ENCODE peak calls at places on chromosomes 13 and 19, in four cellular contexts. S, W, D and M are unnamed samples. For H3K4me1, the result is how much of the 10 kb centered on the place peaks cover.

GRCh38 chr19:460877-461609 is at the start of gene SHC2:
- DNase-seq in S (no peak), W (no peak), D (no peak), M (no peak)

GRCh38 chr19:50607388-50607787 is 32.3 kb downstream of the SYT3 start:
- DNase-seq in S (no peak), W (no peak), D (no peak), M (no peak)

GRCh38 chr19:43594710-43595604 is 977 bp downstream of the IRGQ start:
- DNase-seq in S (peak), W (peak), D (no peak), M (peak)

GRCh38 chr19:18785179-18786124 is 5.7 kb downstream of the COMP start:
- DNase-seq in S (peak), W (peak), D (no peak), M (no peak)

GRCh38 chr13:24276310-24276709 is 33.1 kb upstream of the C1QTNF9 start:
- DNase-seq in S (no peak), W (no peak), D (no peak), M (no peak)

GRCh38 chr19:35907377-35907745 is 734 bp downstream of the TYROBP start:
- DNase-seq in S (no peak), W (no peak), D (no peak), M (no peak)

GRCh38 chr13:110580800-110581199 is 19.3 kb upstream of the RAB20 start:
- DNase-seq in S (no peak), W (no peak), D (no peak), M (no peak)

GRCh38 chr13:44386932-44387556 is 13.4 kb downstream of the SERP2 start:
- DNase-seq in S (no peak), W (no peak), D (no peak), M (no peak)

GRCh38 chr13:72437458-72437857 is 290.0 kb downstream of the MZT1 start:
- DNase-seq in S (no peak), W (peak), D (no peak), M (no peak)

GRCh38 chr13:43905435-43906031 is 25.8 kb downstream of the LACC1 start:
- DNase-seq in S (no peak), W (peak), D (no peak), M (peak)

GRCh38 chr19:6616011-6616410 is 25.1 kb upstream of the CD70 start:
- DNase-seq in S (no peak), W (peak), D (no peak), M (no peak)

GRCh38 chr19:45601524-45602522 is at the start of gene GPR4:
- DNase-seq in S (peak), W (peak), D (no peak), M (no peak)

GRCh38 chr19:9673912-9674668 is 810 bp downstream of the ZNF562 start:
- DNase-seq in S (no peak), W (peak), D (no peak), M (no peak)

GRCh38 chr19:11833541-11833940 is 15.0 kb upstream of the ZNF439 start:
- DNase-seq in S (no peak), W (no peak), D (no peak), M (no peak)

GRCh38 chr19:57587529-57587928 is 3.6 kb downstream of the ZIK1 start:
- DNase-seq in S (no peak), W (peak), D (no peak), M (no peak)

GRCh38 chr13:98544105-98544710 is 32.7 kb downstream of the STK24 start:
- DNase-seq in S (no peak), W (no peak), D (no peak), M (no peak)

GRCh38 chr19:5782945-5783919 is 1.3 kb downstream of the PRR22 start:
- DNase-seq in S (no peak), W (no peak), D (no peak), M (no peak)

GRCh38 chr13:36839981-36840380 is 21.0 kb downstream of the RFXAP start:
- DNase-seq in S (no peak), W (no peak), D (no peak), M (no peak)

GRCh38 chr13:33487575-33488243 is 202.2 kb upstream of the STARD13 start:
- DNase-seq in S (no peak), W (peak), D (no peak), M (no peak)

GRCh38 chr19:51514866-51515481 is 13.4 kb upstream of the SIGLEC12 start:
- DNase-seq in S (no peak), W (peak), D (no peak), M (peak)

GRCh38 chr19:35851213-35852028 is 883 bp downstream of the NPHS1 start:
- DNase-seq in S (no peak), W (no peak), D (no peak), M (no peak)

GRCh38 chr13:27172495-27172842 is 858 bp upstream of the USP12 start:
- DNase-seq in S (no peak), W (peak), D (no peak), M (no peak)
- H3K4me3 ChIP-seq in S (peak), W (peak), D (peak), M (peak)

GRCh38 chr13:20390526-20391175 is 135.0 kb downstream of the CRYL1 start:
- DNase-seq in S (no peak), W (no peak), D (no peak), M (no peak)
- H3K27ac ChIP-seq in S (no peak), W (no peak), D (no peak), M (no peak)

DNA sequence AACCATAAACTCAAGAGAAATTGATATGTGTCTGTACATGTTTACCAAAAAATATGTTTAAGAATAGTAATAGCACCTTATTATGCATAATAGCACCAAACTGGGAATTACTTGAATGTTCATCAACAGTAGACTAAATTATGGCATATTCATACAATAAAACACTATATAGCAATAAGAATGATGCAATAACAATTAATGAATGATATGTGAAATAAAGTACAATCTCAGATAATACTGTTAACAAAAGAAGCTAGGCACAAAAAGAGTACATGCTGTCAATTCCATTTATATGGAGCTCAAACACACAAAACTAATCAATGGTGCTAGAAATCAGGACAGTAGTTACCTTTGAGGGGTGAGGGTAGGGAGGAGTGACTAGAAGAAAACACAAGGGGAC is 36.3 kb downstream of the ZC3H13 start:
- DNase-seq in S (no peak), W (no peak), D (no peak), M (no peak)
- H3K4me1 ChIP-seq in S (under half), W (under half), D (under half), M (under half)

DNA sequence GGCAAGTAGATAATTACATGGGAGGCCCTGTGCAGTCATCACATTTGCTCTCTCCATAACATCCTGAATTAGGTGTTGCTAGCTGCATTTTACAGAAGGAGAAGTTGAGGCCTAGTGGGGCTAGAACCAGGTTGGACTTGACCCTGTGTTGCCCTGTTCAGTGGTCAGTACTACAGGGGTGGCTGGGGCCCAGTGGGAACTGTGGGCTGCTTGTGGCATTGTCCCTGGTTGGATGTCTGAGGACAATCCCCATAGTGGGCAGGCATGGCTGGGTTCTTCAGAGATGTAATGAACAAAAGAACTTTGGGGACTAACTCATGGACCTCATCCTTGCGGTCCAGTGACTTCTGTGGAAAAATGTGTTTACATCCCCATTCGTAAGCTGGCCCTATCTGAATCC is 38.9 kb downstream of the MTUS2 start:
- DNase-seq in S (no peak), W (no peak), D (no peak), M (no peak)
- H3K4me3 ChIP-seq in S (no peak), W (no peak), D (no peak), M (no peak)

DNA sequence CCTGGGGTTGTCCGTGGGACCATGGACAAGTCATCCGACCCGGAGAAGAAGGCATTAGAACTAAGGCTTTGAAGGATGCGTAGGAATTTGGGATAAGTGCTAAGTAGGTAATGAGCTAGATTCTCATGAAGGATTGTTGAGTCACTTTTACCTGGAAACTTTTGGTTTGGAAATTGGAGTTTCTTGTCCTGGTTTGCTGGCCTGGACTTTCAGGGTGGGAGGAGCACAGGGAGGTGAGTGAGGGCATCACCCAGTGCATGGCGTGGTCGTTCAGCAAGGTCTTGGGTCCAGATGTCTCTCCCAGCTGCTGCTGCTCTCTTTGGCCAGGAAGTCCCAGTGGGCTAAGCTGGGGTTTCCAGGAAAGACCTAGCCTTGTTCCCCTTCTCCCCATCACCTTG is 7.6 kb downstream of the NFIC start:
- DNase-seq in S (no peak), W (no peak), D (no peak), M (no peak)
- H3K27ac ChIP-seq in S (peak), W (no peak), D (peak), M (no peak)